ENCODE peak calls at places on chromosomes 6 and 20, in eight cellular contexts. E is cardiac fibroblast, H is K562, X is astrocyte of the cerebellum, L is WTC11, S is WERI-Rb-1, C is Calu3, W is fibroblast of pulmonary artery. D is an unnamed sample.

GRCh38 chr6:142301421-142302391 is at the start of gene ADGRG6:
- DNase-seq in H (peak; percentile 22), X (no peak), W (no peak), C (peak; percentile 77), S (peak; percentile 58), E (peak; percentile 42), L (peak; percentile 72), D (peak; percentile 57)

GRCh38 chr6:24718449-24719124 is 367 bp downstream of the C6orf62 start:
- DNase-seq in H (no peak), X (no peak), W (no peak), C (no peak), E (no peak), L (no peak), S (no peak), D (no peak)

GRCh38 chr6:107488174-107488874 is 1.6 kb upstream of the SOBP start:
- DNase-seq in S (no peak), C (no peak), E (no peak), L (no peak), H (no peak), W (no peak), X (no peak), D (peak; percentile 18)

GRCh38 chr20:25992146-25992545 is 295.5 kb upstream of the ZNF337 start:
- DNase-seq in W (no peak), L (no peak), H (no peak), E (no peak), C (no peak), S (peak; percentile 47), X (no peak), D (no peak)

GRCh38 chr20:25039697-25040437 is 18.1 kb downstream of the ACSS1 start:
- DNase-seq in W (peak; percentile 91), S (no peak), H (no peak), L (no peak), C (no peak), E (peak; percentile 97), X (peak; percentile 89), D (no peak)

GRCh38 chr20:40641809-40642208 is 47.2 kb downstream of the MAFB start:
- DNase-seq in W (no peak), H (no peak), E (no peak), S (no peak), X (no peak), L (no peak), C (no peak), D (no peak)

GRCh38 chr6:168332020-168332419 is 12.4 kb upstream of the DACT2 start:
- DNase-seq in S (no peak), W (no peak), E (no peak), L (no peak), X (no peak), H (no peak), C (no peak), D (no peak)

GRCh38 chr6:162239330-162239729 is 488.2 kb downstream of the PRKN start:
- DNase-seq in E (no peak), X (no peak), H (no peak), S (no peak), C (no peak), W (no peak), L (no peak), D (no peak)

GRCh38 chr20:17530716-17531536 is at the start of gene BFSP1:
- DNase-seq in E (peak; percentile 74), H (no peak), X (no peak), L (peak; percentile 74), C (peak; percentile 45), W (peak; percentile 61), S (peak; percentile 69), D (peak; percentile 64)

GRCh38 chr20:25136643-25137559 is 55.0 kb upstream of the VSX1 start:
- DNase-seq in X (peak; percentile 78), C (peak; percentile 41), W (peak; percentile 85), E (peak; percentile 96), L (no peak), H (no peak), S (no peak), D (no peak)

GRCh38 chr6:53042112-53042511 is 23.1 kb upstream of the FBXO9 start:
- DNase-seq in S (no peak), C (no peak), L (no peak), E (peak; percentile 75), X (peak; percentile 93), W (peak; percentile 83), H (no peak), D (no peak)

GRCh38 chr6:33710296-33711121 is 991 bp downstream of the UQCC2 start:
- DNase-seq in H (peak; percentile 36), X (no peak), S (peak; percentile 97), L (no peak), C (no peak), E (no peak), W (no peak), D (no peak)

GRCh38 chr6:42756713-42757112 is 10.8 kb upstream of the TBCC start:
- DNase-seq in E (no peak), H (no peak), S (no peak), L (peak; percentile 39), W (no peak), C (no peak), X (no peak), D (no peak)

GRCh38 chr6:131949909-131950766 is 1.0 kb downstream of the CCN2 start:
- DNase-seq in X (peak; percentile 87), W (peak; percentile 96), S (peak; percentile 58), H (no peak), C (peak; percentile 80), L (peak; percentile 85), E (peak; percentile 96), D (peak; percentile 69)
- TF ChIP-seq CTCF in X (peak; percentile 47), W (peak; percentile 46), S (peak; percentile 66), H (no peak), C (no peak), L (peak; percentile 39), E (peak; percentile 43), D (peak; percentile 17)

DNA sequence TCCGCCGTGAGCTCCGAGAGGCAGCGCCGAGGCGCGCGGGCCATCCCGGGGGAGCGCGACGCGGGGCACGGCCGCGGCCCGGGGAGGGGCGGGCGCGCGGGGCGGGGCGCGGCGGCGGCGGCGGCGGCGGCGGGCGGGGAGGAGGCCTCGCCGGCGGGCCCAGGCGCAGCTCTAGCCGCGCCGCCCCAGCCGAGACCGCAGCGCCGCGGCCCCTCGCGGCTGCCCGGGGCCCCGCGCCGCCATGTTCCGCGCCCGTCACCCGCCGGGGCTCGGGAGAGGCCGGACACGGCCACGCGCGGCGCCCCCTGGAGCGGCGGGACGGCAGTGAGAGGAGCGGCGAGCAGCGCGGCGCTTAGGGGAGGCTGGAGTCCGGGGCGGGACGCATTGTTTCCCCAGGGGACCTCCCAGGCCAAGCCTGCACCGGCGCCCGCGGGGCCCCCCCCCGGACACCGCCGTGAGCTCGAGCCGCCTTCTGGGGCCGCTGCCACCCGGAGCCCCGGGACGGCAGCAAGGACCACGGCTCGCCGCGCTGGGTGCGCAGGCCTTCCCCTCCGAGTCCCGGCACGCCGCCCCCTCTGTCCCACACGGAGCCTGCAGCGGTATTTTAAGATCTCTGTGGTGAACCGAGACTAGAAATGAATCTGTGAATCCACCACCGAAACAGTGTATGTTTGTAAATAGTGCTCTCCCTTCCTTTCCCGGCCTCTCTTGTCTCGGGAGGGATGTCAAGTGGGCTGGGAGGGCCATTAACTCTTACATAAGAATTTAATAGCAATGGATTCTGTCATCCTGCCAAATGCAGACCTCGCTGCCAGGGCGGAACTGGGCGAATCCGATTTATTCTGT is at the start of gene KIF13A:
- DNase-seq in X (no peak), L (peak; percentile 49), H (peak; percentile 94), C (peak; percentile 65), E (peak; percentile 71), S (peak; percentile 78), W (peak; percentile 63), D (peak; percentile 80)
- TF ChIP-seq CTCF in X (peak; percentile 20), L (no peak), H (peak; percentile 37), C (no peak), E (peak; percentile 2), S (no peak), W (no peak), D (peak; percentile 20)

DNA sequence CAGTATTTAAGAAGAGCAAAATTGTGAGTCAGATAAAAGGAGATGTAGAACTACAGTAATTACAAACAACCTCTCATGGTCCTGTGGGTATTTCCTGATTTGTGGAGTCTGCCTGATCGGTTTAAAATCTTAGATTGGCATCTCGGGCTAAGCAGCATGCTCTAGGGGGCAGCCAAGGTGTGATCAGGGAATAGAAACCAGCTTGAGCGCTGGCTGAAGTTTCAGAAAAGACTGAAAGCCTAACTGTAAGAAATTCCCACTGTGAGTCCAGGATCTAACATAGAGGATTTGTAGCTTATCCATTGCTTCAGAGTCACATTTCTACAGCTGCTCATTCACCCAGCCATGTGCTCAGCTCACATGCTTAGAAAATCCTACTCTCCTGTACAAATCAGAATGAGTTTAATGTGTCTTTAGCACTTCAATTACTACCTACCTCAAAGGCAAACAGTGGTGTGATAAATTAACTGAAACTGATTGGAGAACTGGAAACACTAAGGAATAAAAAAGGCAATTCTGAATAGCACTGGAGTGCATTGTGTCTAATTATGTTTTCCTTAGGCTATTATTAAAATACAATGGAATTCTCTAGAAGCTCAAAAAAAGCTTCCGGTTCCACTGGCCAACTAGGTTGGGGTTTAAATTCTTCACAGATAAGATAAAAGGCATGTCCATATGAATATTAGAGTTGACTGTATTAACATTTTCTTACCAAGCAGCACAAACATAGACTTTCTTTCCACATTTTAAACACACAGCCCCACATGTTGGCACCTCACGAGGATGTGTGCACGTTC is 73.8 kb upstream of the MPC1 start:
- DNase-seq in E (peak; percentile 61), S (peak; percentile 77), X (peak; percentile 11), L (no peak), H (no peak), C (peak; percentile 9), W (peak; percentile 47), D (no peak)
- TF ChIP-seq CTCF in E (no peak), S (peak; percentile 57), X (peak; percentile 46), L (no peak), H (no peak), C (no peak), W (peak; percentile 22), D (peak; percentile 9)

GRCh38 chr20:49283176-49283702 is 5.4 kb upstream of the ZNFX1 start:
- DNase-seq in S (no peak), W (no peak), H (no peak), C (no peak), E (no peak), L (no peak), X (no peak), D (no peak)
- TF ChIP-seq CTCF in S (no peak), W (no peak), H (no peak), C (no peak), E (no peak), L (no peak), X (no peak), D (no peak)

GRCh38 chr6:73580247-73581149 is 59.7 kb upstream of the EEF1A1 start:
- DNase-seq in W (peak; percentile 98), C (peak; percentile 94), E (peak; percentile 97), X (peak; percentile 97), L (peak; percentile 93), H (peak; percentile 81), S (no peak), D (peak; percentile 70)
- TF ChIP-seq CTCF in W (peak; percentile 53), C (peak; percentile 16), E (peak; percentile 63), X (peak; percentile 57), L (no peak), H (peak; percentile 79), S (no peak), D (peak; percentile 47)

D was measured in GM13976.